ENCODE peak calls at places on chromosome 13, in five cellular contexts. Z, E, O, B and M are unnamed samples.

GRCh38 chr13:46404732-46405097 is 17.7 kb upstream of the RUBCNL start:
- DNase-seq in Z (no peak), E (no peak), O (no peak), B (no peak), M (no peak)

GRCh38 chr13:111382877-111383276 is 62.4 kb downstream of the TEX29 start:
- DNase-seq in Z (no peak), E (no peak), O (no peak), B (no peak), M (no peak)

GRCh38 chr13:89212186-89212585 is 1541.0 kb downstream of the SLITRK5 start:
- DNase-seq in Z (no peak), E (no peak), O (no peak), B (no peak), M (no peak)

GRCh38 chr13:66915596-66916185 is 314.4 kb downstream of the PCDH9 start:
- DNase-seq in Z (no peak), E (no peak), O (no peak), B (no peak), M (no peak)

GRCh38 chr13:30441304-30441703 is 19.0 kb downstream of the UBE2L5 start:
- DNase-seq in Z (no peak), E (no peak), O (no peak), B (no peak), M (no peak)

GRCh38 chr13:74191036-74191809 is 57.0 kb upstream of the KLF12 start:
- DNase-seq in Z (no peak), E (no peak), O (no peak), B (no peak), M (no peak)

GRCh38 chr13:39422845-39423565 is 180.0 kb downstream of the LHFPL6 start:
- DNase-seq in Z (no peak), E (no peak), O (no peak), B (no peak), M (no peak)

GRCh38 chr13:53398051-53398450 is 369.4 kb downstream of the OLFM4 start:
- DNase-seq in Z (no peak), E (no peak), O (no peak), B (no peak), M (no peak)

GRCh38 chr13:110641055-110642015 is 26.0 kb downstream of the NAXD start:
- DNase-seq in Z (no peak), E (no peak), O (no peak), B (no peak), M (no peak)

GRCh38 chr13:20536992-20537391 is 11.3 kb upstream of the CRYL1 start:
- DNase-seq in Z (no peak), E (no peak), O (no peak), B (no peak), M (no peak)

GRCh38 chr13:105925496-105925895 is 610.0 kb downstream of the EFNB2 start:
- DNase-seq in Z (no peak), E (peak), O (no peak), B (no peak), M (no peak)

GRCh38 chr13:46385946-46386345 is 1.1 kb downstream of the RUBCNL start:
- DNase-seq in Z (no peak), E (no peak), O (no peak), B (no peak), M (no peak)

GRCh38 chr13:106570354-106570822 is 2.5 kb upstream of the ARGLU1 start:
- DNase-seq in Z (peak), E (no peak), O (peak), B (peak), M (peak)

GRCh38 chr13:107870400-107870799 is 344.9 kb downstream of the LIG4 start:
- DNase-seq in Z (no peak), E (no peak), O (no peak), B (no peak), M (no peak)

GRCh38 chr13:21074601-21075302 is 13.4 kb upstream of the LATS2 start:
- DNase-seq in Z (no peak), E (no peak), O (no peak), B (no peak), M (peak)

GRCh38 chr13:101626925-101627555 is 174.6 kb downstream of the ITGBL1 start:
- DNase-seq in Z (no peak), E (no peak), O (no peak), B (no peak), M (no peak)

GRCh38 chr13:24207841-24208240 is 47.3 kb downstream of the SPATA13 start:
- DNase-seq in Z (no peak), E (no peak), O (no peak), B (no peak), M (no peak)

GRCh38 chr13:114148521-114148855 is 16.1 kb upstream of the RASA3 start:
- DNase-seq in Z (peak), E (no peak), O (no peak), B (no peak), M (no peak)

GRCh38 chr13:67223742-67224141 is 6.4 kb downstream of the PCDH9 start:
- DNase-seq in Z (no peak), E (no peak), O (no peak), B (no peak), M (no peak)

GRCh38 chr13:71621152-71622124 is 245.6 kb downstream of the DACH1 start:
- DNase-seq in Z (no peak), E (no peak), O (no peak), B (no peak), M (no peak)

GRCh38 chr13:63425131-63425530 is 2009.5 kb upstream of the PCDH20 start:
- DNase-seq in Z (no peak), E (no peak), O (no peak), B (no peak), M (no peak)

GRCh38 chr13:112657850-112658445 is 31.9 kb upstream of the ATP11A start:
- DNase-seq in Z (no peak), E (peak), O (no peak), B (no peak), M (no peak)